ENCODE peak calls at places on chromosomes 4 and X, in six cellular contexts. S is H9, E is mesendoderm, G is trophoblast cell, M is neuronal stem cell, J is IMR-90. Z is an unnamed sample.
A peak's percentile ranks its signal among the peaks of the same experiment; 100 is the strongest.

GRCh38 chr4:8308144-8308543 is 38.6 kb downstream of the HTRA3 start:
- DNase-seq in S (no peak), E (no peak), G (no peak), M (no peak), J (no peak), Z (no peak)

GRCh38 chr4:3269105-3269927 is 20.4 kb downstream of the MSANTD1 start:
- DNase-seq in S (no peak), E (no peak), G (no peak), M (no peak), J (no peak), Z (no peak)

GRCh38 chr4:54255881-54256280 is 26.8 kb downstream of the PDGFRA start:
- DNase-seq in S (no peak), E (peak; percentile 72), G (peak; percentile 87), M (no peak), J (peak; percentile 60), Z (peak; percentile 48)

GRCh38 chrX:17824980-17825379 is 36.1 kb downstream of the RAI2 start:
- DNase-seq in S (no peak), E (no peak), G (no peak), M (no peak), J (no peak), Z (no peak)

GRCh38 chr4:185587444-185588161 is 52.3 kb upstream of the PDLIM3 start:
- DNase-seq in S (peak; percentile 91), E (peak; percentile 67), G (peak; percentile 98), M (no peak), J (peak; percentile 68), Z (peak; percentile 54)

GRCh38 chrX:50497067-50497466 is 26.4 kb upstream of the DGKK start:
- DNase-seq in S (no peak), E (peak; percentile 18), G (no peak), M (peak; percentile 20), J (no peak), Z (no peak)

GRCh38 chr4:57158762-57159161 is 48.6 kb upstream of the IGFBP7 start:
- DNase-seq in S (no peak), E (no peak), G (no peak), M (no peak), J (no peak), Z (no peak)

GRCh38 chr4:20418865-20419451 is 167.3 kb downstream of the SLIT2 start:
- DNase-seq in S (no peak), E (peak; percentile 22), G (peak; percentile 55), M (no peak), J (peak; percentile 79), Z (peak; percentile 77)

GRCh38 chr4:4866124-4866832 is 6.8 kb downstream of the MSX1 start:
- DNase-seq in S (no peak), E (peak; percentile 75), G (peak; percentile 11), M (no peak), J (no peak), Z (peak; percentile 26)

GRCh38 chr4:8237256-8237989 is 32.1 kb upstream of the HTRA3 start:
- DNase-seq in S (no peak), E (no peak), G (no peak), M (no peak), J (no peak), Z (no peak)

GRCh38 chrX:52425710-52426245 is 57.0 kb downstream of the XAGE2 start:
- DNase-seq in S (no peak), E (peak; percentile 0), G (peak; percentile 82), M (no peak), J (peak; percentile 42), Z (no peak)

GRCh38 chrX:118974908-118975671 is 672 bp downstream of the LONRF3 start:
- DNase-seq in S (peak; percentile 41), E (peak; percentile 67), G (peak; percentile 2), M (no peak), J (no peak), Z (peak; percentile 14)

GRCh38 chrX:143988356-143988755 is 104.5 kb downstream of the UBE2NL start:
- DNase-seq in S (no peak), E (peak; percentile 63), G (no peak), M (no peak), J (no peak), Z (no peak)

GRCh38 chrX:39675619-39676018 is 422.1 kb downstream of the BCOR start:
- DNase-seq in S (no peak), E (no peak), G (no peak), M (no peak), J (no peak), Z (peak; percentile 24)

GRCh38 chrX:1609311-1609710 is 5.5 kb upstream of the ASMT start:
- DNase-seq in S (no peak), E (no peak), G (no peak), M (no peak), J (no peak), Z (no peak)

GRCh38 chr4:172042714-172043114 is 229.5 kb downstream of the GALNTL6 start:
- DNase-seq in S (no peak), E (no peak), G (peak; percentile 79), M (no peak), J (no peak), Z (no peak)

GRCh38 chr4:125105561-125105960 is 209.2 kb upstream of the FAT4 start:
- DNase-seq in S (no peak), E (no peak), G (peak; percentile 19), M (no peak), J (peak; percentile 32), Z (no peak)

GRCh38 chr4:140049024-140049923 is 104.7 kb downstream of the MAML3 start:
- DNase-seq in S (peak; percentile 89), E (peak; percentile 99), G (peak; percentile 59), M (peak; percentile 57), J (peak; percentile 57), Z (peak; percentile 44)

GRCh38 chrX:131840799-131841495 is 182.2 kb upstream of the STK26 start:
- DNase-seq in S (no peak), E (no peak), G (no peak), M (no peak), J (no peak), Z (no peak)

GRCh38 chrX:50941638-50942037 is 31.1 kb downstream of the BMP15 start:
- DNase-seq in S (peak; percentile 48), E (peak; percentile 19), G (peak; percentile 31), M (no peak), J (no peak), Z (no peak)

GRCh38 chrX:39973810-39974209 is 123.9 kb downstream of the BCOR start:
- DNase-seq in S (no peak), E (no peak), G (peak; percentile 8), M (no peak), J (no peak), Z (no peak)

DNA sequence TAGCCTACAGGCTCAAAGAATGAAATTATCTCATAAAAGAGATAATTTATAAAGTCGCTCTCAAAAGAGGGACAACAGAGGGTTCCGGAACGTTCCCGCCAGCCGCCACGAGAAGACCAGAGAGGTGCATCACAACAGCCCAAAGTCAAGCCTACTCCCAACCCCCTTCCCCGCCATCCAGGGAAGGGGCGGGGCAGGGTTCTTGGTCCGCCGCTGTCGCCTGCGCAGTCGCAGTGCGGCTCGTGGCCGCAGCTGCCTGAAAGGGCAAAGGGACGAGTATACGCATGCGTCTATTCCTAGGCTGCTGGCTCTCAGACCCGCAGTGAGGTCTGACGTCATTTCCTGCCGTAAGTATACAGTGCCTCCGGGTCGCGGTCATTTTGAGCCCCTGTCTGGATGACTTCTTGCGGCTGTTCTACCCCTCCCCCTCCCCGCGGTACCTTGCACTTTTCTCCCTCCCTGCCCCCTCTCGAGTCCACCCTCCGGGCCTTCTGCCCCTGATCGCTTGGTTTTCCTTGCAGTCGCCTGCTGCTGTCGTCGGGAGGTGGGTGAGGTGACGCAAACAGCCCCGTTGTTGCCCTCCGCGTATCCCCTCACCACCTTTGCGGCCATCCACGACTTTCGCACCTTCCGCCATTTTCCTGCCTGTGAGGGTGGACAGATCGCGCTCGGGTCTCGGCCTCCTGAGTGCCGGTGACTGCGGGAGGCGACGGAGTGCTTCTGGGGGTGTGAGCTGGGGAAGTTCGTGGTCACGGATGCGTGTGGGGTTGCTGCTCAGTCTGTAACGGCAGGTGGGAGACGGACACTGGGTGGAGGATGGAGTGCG is at the start of gene OCIAD1:
- DNase-seq in S (peak; percentile 99), E (peak; percentile 100), G (peak; percentile 100), M (peak; percentile 97), J (peak; percentile 100), Z (peak; percentile 99)
- H3K18ac ChIP-seq in S (peak within 1 kb of the TSS; percentile 99), E (peak within 1 kb of the TSS; percentile 32), G (peak within 1 kb of the TSS; percentile 100), M (peak within 1 kb of the TSS; percentile 97), J (peak within 1 kb of the TSS; percentile 83), Z (peak within 1 kb of the TSS; percentile 98)

DNA sequence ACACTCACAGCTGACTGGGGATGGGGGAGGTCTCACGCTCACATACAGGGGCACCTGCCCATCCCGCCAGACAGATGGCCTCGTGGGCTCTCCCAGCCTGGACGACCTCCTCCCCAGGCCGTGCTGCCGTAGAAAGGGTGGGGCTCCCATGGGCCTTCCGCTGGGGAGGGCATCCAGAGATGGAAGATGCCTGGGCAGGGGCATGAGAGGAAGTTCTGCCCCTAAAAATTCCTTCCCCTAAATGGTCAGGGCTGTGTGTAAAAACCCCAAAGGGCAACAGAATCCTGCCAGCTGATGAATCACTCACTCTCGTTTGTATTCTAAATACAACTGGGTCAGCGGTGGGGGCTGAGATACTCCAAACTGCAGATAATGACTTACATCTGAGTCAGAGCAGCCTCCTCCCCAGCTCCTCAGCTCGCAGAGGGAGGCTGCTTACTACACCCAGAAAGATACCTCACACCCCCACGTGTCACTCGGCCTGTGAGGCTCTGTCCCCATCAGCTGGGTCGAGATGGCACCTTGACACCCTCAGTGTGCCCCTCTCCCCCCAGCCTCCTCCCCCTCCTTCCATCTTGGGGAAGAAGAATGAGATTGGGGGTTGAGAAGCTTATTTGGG is 10.1 kb downstream of the WDR1 start:
- DNase-seq in S (no peak), E (peak; percentile 80), G (peak; percentile 42), M (no peak), J (peak; percentile 97), Z (peak; percentile 95)
- H3K79me1 ChIP-seq in S (peaks cover 4% of the 10 kb centered on the region), E (peaks cover 43% of the 10 kb centered on the region), G (no peaks in the 10 kb centered on the region), M (peaks cover 6% of the 10 kb centered on the region), J (peaks cover 68% of the 10 kb centered on the region), Z (no peaks in the 10 kb centered on the region)

DNA sequence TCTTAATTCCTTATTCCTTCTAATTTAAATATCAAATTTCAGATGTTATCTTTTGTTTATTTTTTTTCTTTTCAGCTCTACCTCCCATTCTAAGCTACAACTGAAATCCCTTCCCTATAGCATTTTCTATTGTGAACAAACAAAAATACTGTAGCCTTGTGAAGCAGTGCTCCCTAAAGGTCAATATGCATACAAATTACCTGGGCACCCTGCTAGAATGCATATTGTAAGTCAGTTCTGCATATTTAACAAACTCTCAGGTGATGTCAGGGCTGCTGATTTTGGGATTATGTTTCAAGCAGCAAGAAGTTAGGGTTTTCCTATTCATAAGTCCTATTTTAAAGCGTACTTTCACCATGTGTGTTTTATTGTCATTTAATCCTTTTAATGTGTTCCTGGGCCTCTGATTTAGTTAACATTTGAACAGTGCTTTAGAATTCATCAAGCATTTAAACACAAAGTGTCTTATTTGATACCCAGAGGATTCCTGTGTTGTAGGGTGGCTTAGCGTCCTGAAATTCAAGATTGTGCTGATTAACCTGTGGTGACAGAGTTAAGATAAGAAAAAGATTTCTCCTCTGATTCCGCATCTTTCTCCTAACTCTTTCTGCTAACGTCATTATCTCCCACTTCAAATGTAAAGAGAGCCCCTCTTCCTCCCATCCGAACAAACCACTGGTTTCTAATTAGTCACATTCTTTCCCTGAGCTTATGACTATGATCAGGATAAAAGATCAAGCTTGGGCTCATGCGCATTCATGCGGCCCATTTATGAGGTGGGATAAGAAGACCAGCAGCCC is 221.3 kb downstream of the ANK2 start:
- DNase-seq in S (no peak), E (peak; percentile 59), G (no peak), M (no peak), J (no peak), Z (no peak)
- H2BK120ac ChIP-seq in S (no peak overlapping the region), E (no peak overlapping the region), G (no peak overlapping the region), M (no peak overlapping the region), J (no peak overlapping the region), Z (no peak overlapping the region)

DNA sequence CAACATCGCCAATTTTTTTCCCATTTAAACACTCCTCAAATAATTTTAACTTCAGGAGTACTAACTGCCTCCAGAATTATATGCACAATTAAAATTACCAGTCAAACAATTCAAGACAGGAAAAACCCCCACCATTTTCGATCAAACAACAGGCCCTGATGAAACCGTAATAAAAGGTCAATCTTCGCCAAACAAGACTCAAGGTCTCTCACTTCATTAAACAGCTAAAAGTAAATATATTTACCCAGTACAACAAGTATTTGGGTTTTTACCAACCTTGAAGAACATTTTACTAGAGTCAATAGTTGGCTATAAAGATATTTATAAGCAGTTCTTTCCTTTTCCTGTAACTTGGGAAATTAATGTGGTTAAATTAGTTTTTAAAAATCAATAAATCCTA is 28.3 kb downstream of the RFC1 start:
- DNase-seq in S (no peak), E (no peak), G (no peak), M (no peak), J (no peak), Z (no peak)
- H3K18ac ChIP-seq in S (no peak overlapping the region), E (no peak overlapping the region), G (no peak overlapping the region), M (no peak overlapping the region), J (no peak overlapping the region), Z (no peak overlapping the region)